ENCODE peak calls at places on chromosomes 11 and 22, in eight cellular contexts. F is H54; T is AG08396; W is cardiac muscle cell; R is fibroblast of mammary gland; H is transverse colon; N is CD8-positive, alpha-beta T cell; Q is A172. I is an unnamed sample.

GRCh38 chr11:7522546-7522945 is 8.7 kb downstream of the PPFIBP2 start:
- DNase-seq in F (no peak), T (no peak), W (no peak), R (no peak), H (no peak), N (no peak), Q (no peak), I (no peak)

GRCh38 chr22:37559901-37560681 is at the start of gene CDC42EP1:
- DNase-seq in F (peak; percentile 37), T (peak; percentile 86), W (peak; percentile 76), R (peak; percentile 39), H (peak; percentile 75), N (no peak), Q (no peak), I (peak; percentile 64)

GRCh38 chr22:21587803-21588611 is 20.5 kb downstream of the UBE2L3 start:
- DNase-seq in F (no peak), T (peak; percentile 57), W (peak; percentile 46), R (peak; percentile 38), H (peak; percentile 22), N (no peak), Q (no peak), I (peak; percentile 85)

GRCh38 chr11:34585870-34586654 is 34.8 kb upstream of the EHF start:
- DNase-seq in F (peak; percentile 22), T (peak; percentile 56), W (peak; percentile 85), R (peak; percentile 70), H (no peak), N (no peak), Q (peak; percentile 64), I (peak; percentile 80)

GRCh38 chr11:73187854-73188253 is 30.2 kb upstream of the P2RY2 start:
- DNase-seq in F (no peak), T (no peak), W (no peak), R (no peak), H (no peak), N (no peak), Q (no peak), I (no peak)

GRCh38 chr11:131581006-131581405 is 210.6 kb downstream of the NTM start:
- DNase-seq in F (no peak), T (no peak), W (peak; percentile 21), R (no peak), H (no peak), N (no peak), Q (no peak), I (no peak)

GRCh38 chr11:128776434-128777284 is 82.8 kb downstream of the FLI1 start:
- DNase-seq in F (no peak), T (peak; percentile 58), W (peak; percentile 66), R (peak; percentile 34), H (no peak), N (peak; percentile 27), Q (no peak), I (peak; percentile 14)

GRCh38 chr11:70158201-70158600 is 44.9 kb upstream of the FADD start:
- DNase-seq in F (peak; percentile 59), T (peak; percentile 50), W (peak; percentile 25), R (no peak), H (no peak), N (no peak), Q (peak; percentile 94), I (no peak)

GRCh38 chr11:121596195-121597145 is 143.7 kb upstream of the SORL1-AS1 start:
- DNase-seq in F (no peak), T (peak; percentile 8), W (no peak), R (peak; percentile 57), H (no peak), N (no peak), Q (peak; percentile 43), I (no peak)

GRCh38 chr11:69926376-69927050 is 107.3 kb upstream of the FGF3 start:
- DNase-seq in F (no peak), T (no peak), W (no peak), R (no peak), H (no peak), N (no peak), Q (no peak), I (no peak)

GRCh38 chr11:119974467-119974866 is 163.4 kb downstream of the TRIM29 start:
- DNase-seq in F (no peak), T (no peak), W (no peak), R (no peak), H (no peak), N (no peak), Q (no peak), I (no peak)

GRCh38 chr11:16981651-16982194 is 32.5 kb downstream of the PLEKHA7 start:
- DNase-seq in F (peak; percentile 80), T (peak; percentile 29), W (peak; percentile 86), R (no peak), H (no peak), N (no peak), Q (peak; percentile 79), I (peak; percentile 60)

GRCh38 chr11:57309106-57310059 is 15.4 kb downstream of the TNKS1BP1 start:
- DNase-seq in F (no peak), T (no peak), W (no peak), R (no peak), H (no peak), N (no peak), Q (no peak), I (no peak)

GRCh38 chr11:8544807-8545206 is 49.2 kb downstream of the STK33 start:
- DNase-seq in F (no peak), T (no peak), W (no peak), R (no peak), H (no peak), N (no peak), Q (no peak), I (no peak)

GRCh38 chr11:35178862-35179261 is 39.9 kb downstream of the CD44 start:
- DNase-seq in F (no peak), T (no peak), W (no peak), R (peak; percentile 69), H (no peak), N (no peak), Q (peak; percentile 22), I (peak; percentile 68)

GRCh38 chr11:120168960-120169681 is 31.2 kb upstream of the TRIM29 start:
- DNase-seq in F (no peak), T (peak; percentile 90), W (peak; percentile 79), R (peak; percentile 50), H (peak; percentile 70), N (peak; percentile 47), Q (peak; percentile 6), I (peak; percentile 57)

GRCh38 chr11:67032830-67033555 is 10.1 kb downstream of the SYT12 start:
- DNase-seq in F (peak; percentile 89), T (peak; percentile 85), W (peak; percentile 90), R (peak; percentile 92), H (no peak), N (no peak), Q (peak; percentile 88), I (peak; percentile 79)

GRCh38 chr22:39655736-39656285 is 85.3 kb downstream of the CACNA1I start:
- DNase-seq in F (no peak), T (no peak), W (no peak), R (no peak), H (no peak), N (no peak), Q (no peak), I (no peak)

GRCh38 chr11:6206456-6207180 is 1.3 kb downstream of the C11orf42 start:
- DNase-seq in F (no peak), T (no peak), W (no peak), R (no peak), H (no peak), N (no peak), Q (no peak), I (peak; percentile 52)

GRCh38 chr11:62614275-62614674 is 1.2 kb downstream of the ROM1 start:
- DNase-seq in F (peak; percentile 53), T (no peak), W (no peak), R (no peak), H (no peak), N (no peak), Q (peak; percentile 54), I (peak; percentile 39)

GRCh38 chr11:16607675-16608644 is 130.5 kb upstream of the C11orf58 start:
- DNase-seq in F (no peak), T (peak; percentile 80), W (peak; percentile 77), R (no peak), H (peak; percentile 39), N (no peak), Q (no peak), I (peak; percentile 58)

GRCh38 chr11:27291302-27291889 is 71.6 kb downstream of the CCDC34 start:
- DNase-seq in F (no peak), T (no peak), W (no peak), R (peak; percentile 30), H (peak; percentile 82), N (no peak), Q (peak; percentile 25), I (peak; percentile 19)

GRCh38 chr11:9853929-9854557 is 190.2 kb downstream of the SWAP70 start:
- DNase-seq in F (no peak), T (no peak), W (peak; percentile 62), R (no peak), H (no peak), N (no peak), Q (no peak), I (no peak)

GRCh38 chr11:96055706-96056387 is 131.9 kb upstream of the MTMR2 start:
- DNase-seq in F (no peak), T (peak; percentile 43), W (peak; percentile 60), R (peak; percentile 72), H (no peak), N (no peak), Q (peak; percentile 18), I (peak; percentile 60)

GRCh38 chr22:23394525-23395326 is 185.4 kb downstream of the IGLL1 start:
- DNase-seq in F (no peak), T (no peak), W (no peak), R (no peak), H (no peak), N (no peak), Q (no peak), I (no peak)

GRCh38 chr11:123388640-123389039 is 41.4 kb upstream of the GRAMD1B start:
- DNase-seq in F (no peak), T (no peak), W (no peak), R (no peak), H (no peak), N (no peak), Q (no peak), I (no peak)

GRCh38 chr11:30876656-30877371 is 290.7 kb upstream of the MPPED2 start:
- DNase-seq in F (no peak), T (no peak), W (peak; percentile 16), R (no peak), H (no peak), N (no peak), Q (no peak), I (no peak)

GRCh38 chr11:68994891-68995280 is 14.1 kb upstream of the MRGPRD start:
- DNase-seq in F (no peak), T (no peak), W (no peak), R (no peak), H (no peak), N (no peak), Q (no peak), I (no peak)

GRCh38 chr22:24894998-24895397 is 51.5 kb downstream of the LHFPL7 start:
- DNase-seq in F (peak; percentile 14), T (peak; percentile 35), W (peak; percentile 92), R (peak; percentile 62), H (peak; percentile 83), N (no peak), Q (peak; percentile 62), I (peak; percentile 57)

GRCh38 chr11:2929880-2930704 is 872 bp upstream of the PHLDA2 start:
- DNase-seq in F (peak; percentile 63), T (peak; percentile 69), W (peak; percentile 33), R (peak; percentile 62), H (peak; percentile 79), N (no peak), Q (peak; percentile 75), I (peak; percentile 36)